ENCODE peak calls at places on chromosomes 2 and 18, in six cellular contexts. H is MV-4-11, E is H9, L is ELF-1, N is HCEC 1CT, D is OCI-LY7. K is an unnamed sample.
A peak's percentile ranks its signal among the peaks of the same experiment; 100 is the strongest.

GRCh38 chr2:9753665-9754531 is 89.4 kb upstream of the TAF1B start:
- DNase-seq in H (no peak), E (no peak), L (peak; percentile 69), N (no peak), D (no peak), K (no peak)

GRCh38 chr2:99936065-99936464 is 206.3 kb downstream of the AFF3 start:
- DNase-seq in H (no peak), E (no peak), L (peak; percentile 24), N (no peak), D (no peak), K (peak; percentile 58)

GRCh38 chr2:26035110-26035728 is 1.3 kb downstream of the RAB10 start:
- DNase-seq in H (no peak), E (no peak), L (no peak), N (peak; percentile 24), D (peak; percentile 30), K (peak; percentile 22)

GRCh38 chr2:83081835-83082522 is 1377.1 kb downstream of the SUCLG1 start:
- DNase-seq in H (no peak), E (no peak), L (no peak), N (peak; percentile 78), D (no peak), K (no peak)

GRCh38 chr2:181203412-181203811 is 223.0 kb downstream of the UBE2E3 start:
- DNase-seq in H (no peak), E (no peak), L (no peak), N (peak; percentile 91), D (no peak), K (peak; percentile 90)

GRCh38 chr2:71457959-71458322 is 4.6 kb downstream of the DYSF start:
- DNase-seq in H (no peak), E (no peak), L (no peak), N (no peak), D (no peak), K (no peak)

GRCh38 chr18:49016648-49017539 is 66.1 kb upstream of the SMAD7 start:
- DNase-seq in H (no peak), E (peak; percentile 76), L (peak; percentile 96), N (peak; percentile 68), D (no peak), K (peak; percentile 97)

GRCh38 chr2:44136186-44136585 is 32.5 kb upstream of the PPM1B start:
- DNase-seq in H (no peak), E (peak; percentile 44), L (peak; percentile 47), N (peak; percentile 69), D (no peak), K (peak; percentile 95)

GRCh38 chr2:102520009-102520408 is 47.0 kb downstream of the SLC9A4 start:
- DNase-seq in H (peak; percentile 25), E (peak; percentile 47), L (peak; percentile 21), N (peak; percentile 30), D (peak; percentile 8), K (peak; percentile 58)

GRCh38 chr2:30681022-30681421 is 126.2 kb downstream of the CAPN13 start:
- DNase-seq in H (no peak), E (no peak), L (no peak), N (no peak), D (no peak), K (no peak)

GRCh38 chr18:7561907-7562460 is 5.1 kb upstream of the PTPRM start:
- DNase-seq in H (no peak), E (no peak), L (no peak), N (no peak), D (no peak), K (no peak)

GRCh38 chr2:68722712-68723111 is 11.9 kb upstream of the ARHGAP25 start:
- DNase-seq in H (peak; percentile 14), E (peak; percentile 53), L (peak; percentile 29), N (no peak), D (peak; percentile 53), K (peak; percentile 51)

GRCh38 chr2:48445091-48445725 is 84.7 kb upstream of the STON1 start:
- DNase-seq in H (no peak), E (no peak), L (peak; percentile 75), N (no peak), D (no peak), K (peak; percentile 25)

GRCh38 chr2:20579866-20580265 is 71.0 kb downstream of the HS1BP3 start:
- DNase-seq in H (peak; percentile 21), E (no peak), L (no peak), N (no peak), D (no peak), K (no peak)

GRCh38 chr2:25161055-25161781 is 7.2 kb downstream of the POMC start:
- DNase-seq in H (no peak), E (peak; percentile 79), L (no peak), N (no peak), D (no peak), K (peak; percentile 42)

GRCh38 chr18:11944786-11945185 is 36.5 kb upstream of the IMPA2 start:
- DNase-seq in H (no peak), E (no peak), L (no peak), N (no peak), D (no peak), K (no peak)

K was measured in mesendoderm.